ENCODE peak calls at places on chromosomes 6 and 20, in five cellular contexts. One of them, this sample, is unnamed.
A peak's percentile ranks its signal among the peaks of the same experiment; 100 is the strongest.

GRCh38 chr6:159969204-159969912 is 476 bp downstream of the IGF2R start:
- DNase-seq in stomach: peak; percentile 31
- DNase-seq in fibroblast of mammary gland: no peak
- DNase-seq in activated T-helper 9 cell treated with anti-CD3 and anti-CD28 coated beads, Interleukin-2, amount 50 U/mL, for 16 hours: peak; percentile 33
- DNase-seq in CD4-positive, alpha-beta T cell: peak; percentile 30
- DNase-seq in this sample: no peak

GRCh38 chr6:17768388-17768787 is 61.7 kb upstream of the NUP153 start:
- DNase-seq in stomach: no peak
- DNase-seq in fibroblast of mammary gland: peak; percentile 31
- DNase-seq in activated T-helper 9 cell treated with anti-CD3 and anti-CD28 coated beads, Interleukin-2, amount 50 U/mL, for 16 hours: no peak
- DNase-seq in CD4-positive, alpha-beta T cell: no peak
- DNase-seq in this sample: no peak

GRCh38 chr20:41339957-41340326 is 679 bp upstream of the LPIN3 start:
- DNase-seq in stomach: peak; percentile 96
- DNase-seq in fibroblast of mammary gland: peak; percentile 62
- DNase-seq in activated T-helper 9 cell treated with anti-CD3 and anti-CD28 coated beads, Interleukin-2, amount 50 U/mL, for 16 hours: peak; percentile 73
- DNase-seq in CD4-positive, alpha-beta T cell: peak; percentile 73
- DNase-seq in this sample: peak; percentile 79

GRCh38 chr20:58003525-58003924 is 224.9 kb downstream of the ANKRD60 start:
- DNase-seq in stomach: no peak
- DNase-seq in fibroblast of mammary gland: no peak
- DNase-seq in activated T-helper 9 cell treated with anti-CD3 and anti-CD28 coated beads, Interleukin-2, amount 50 U/mL, for 16 hours: no peak
- DNase-seq in CD4-positive, alpha-beta T cell: no peak
- DNase-seq in this sample: no peak

GRCh38 chr6:106705156-106705555 is 75.8 kb downstream of the QRSL1 start:
- DNase-seq in stomach: no peak
- DNase-seq in fibroblast of mammary gland: no peak
- DNase-seq in activated T-helper 9 cell treated with anti-CD3 and anti-CD28 coated beads, Interleukin-2, amount 50 U/mL, for 16 hours: no peak
- DNase-seq in CD4-positive, alpha-beta T cell: no peak
- DNase-seq in this sample: no peak

GRCh38 chr20:50298554-50299324 is 108.1 kb downstream of the CEBPB start:
- DNase-seq in stomach: no peak
- DNase-seq in fibroblast of mammary gland: peak; percentile 46
- DNase-seq in activated T-helper 9 cell treated with anti-CD3 and anti-CD28 coated beads, Interleukin-2, amount 50 U/mL, for 16 hours: no peak
- DNase-seq in CD4-positive, alpha-beta T cell: no peak
- DNase-seq in this sample: no peak

GRCh38 chr6:74611220-74611619 is 594.6 kb downstream of the COL12A1 start:
- DNase-seq in stomach: no peak
- DNase-seq in fibroblast of mammary gland: no peak
- DNase-seq in activated T-helper 9 cell treated with anti-CD3 and anti-CD28 coated beads, Interleukin-2, amount 50 U/mL, for 16 hours: no peak
- DNase-seq in CD4-positive, alpha-beta T cell: no peak
- DNase-seq in this sample: no peak

GRCh38 chr6:169188051-169188863 is 65.4 kb downstream of the THBS2 start:
- DNase-seq in stomach: no peak
- DNase-seq in fibroblast of mammary gland: peak; percentile 99
- DNase-seq in activated T-helper 9 cell treated with anti-CD3 and anti-CD28 coated beads, Interleukin-2, amount 50 U/mL, for 16 hours: no peak
- DNase-seq in CD4-positive, alpha-beta T cell: no peak
- DNase-seq in this sample: no peak

GRCh38 chr20:36175016-36175415 is 20.5 kb downstream of the EPB41L1 start:
- DNase-seq in stomach: no peak
- DNase-seq in fibroblast of mammary gland: peak; percentile 47
- DNase-seq in activated T-helper 9 cell treated with anti-CD3 and anti-CD28 coated beads, Interleukin-2, amount 50 U/mL, for 16 hours: no peak
- DNase-seq in CD4-positive, alpha-beta T cell: no peak
- DNase-seq in this sample: no peak

GRCh38 chr6:157527471-157527907 is 146.5 kb downstream of the ZDHHC14 start:
- DNase-seq in stomach: no peak
- DNase-seq in fibroblast of mammary gland: peak; percentile 63
- DNase-seq in activated T-helper 9 cell treated with anti-CD3 and anti-CD28 coated beads, Interleukin-2, amount 50 U/mL, for 16 hours: no peak
- DNase-seq in CD4-positive, alpha-beta T cell: no peak
- DNase-seq in this sample: no peak

GRCh38 chr6:157227202-157228166 is 95.8 kb downstream of the TMEM242 start:
- DNase-seq in stomach: no peak
- DNase-seq in fibroblast of mammary gland: peak; percentile 41
- DNase-seq in activated T-helper 9 cell treated with anti-CD3 and anti-CD28 coated beads, Interleukin-2, amount 50 U/mL, for 16 hours: no peak
- DNase-seq in CD4-positive, alpha-beta T cell: peak; percentile 24
- DNase-seq in this sample: no peak

GRCh38 chr20:63822276-63822696 is 8.8 kb downstream of the ZBTB46 start:
- DNase-seq in stomach: no peak
- DNase-seq in fibroblast of mammary gland: no peak
- DNase-seq in activated T-helper 9 cell treated with anti-CD3 and anti-CD28 coated beads, Interleukin-2, amount 50 U/mL, for 16 hours: no peak
- DNase-seq in CD4-positive, alpha-beta T cell: no peak
- DNase-seq in this sample: no peak